ENCODE peak calls at places on chromosomes 4 and X, in nine cellular contexts. R, Y, B, T, I, Q, P, S and D are unnamed samples.

GRCh38 chr4:122854860-122855259 is 28.2 kb downstream of the FGF2 start:
- DNase-seq in P (no peak), Q (no peak), S (no peak), R (no peak), T (no peak), B (no peak), I (no peak), Y (peak), D (no peak)

GRCh38 chrX:5650904-5651303 is 577.8 kb downstream of the NLGN4X start:
- DNase-seq in S (no peak), P (no peak), I (no peak), T (no peak), Q (no peak), B (no peak), Y (no peak), R (no peak), D (no peak)

GRCh38 chr4:138161351-138161750 is 80.8 kb downstream of the SLC7A11 start:
- DNase-seq in S (no peak), R (no peak), T (no peak), I (no peak), B (no peak), P (no peak), Q (no peak), Y (no peak), D (no peak)

GRCh38 chrX:24479924-24480722 is 15.0 kb downstream of the PDK3 start:
- DNase-seq in T (no peak), B (no peak), Y (no peak), R (no peak), P (no peak), I (peak), Q (peak), S (no peak), D (peak)

GRCh38 chr4:96092151-96092705 is 252.3 kb downstream of the PDHA2 start:
- DNase-seq in Q (no peak), B (no peak), P (no peak), Y (no peak), T (no peak), S (no peak), R (no peak), I (no peak), D (no peak)

GRCh38 chrX:154308108-154308946 is 12.7 kb downstream of the TKTL1 start:
- DNase-seq in P (peak), Q (peak), Y (peak), I (peak), B (peak), R (peak), S (no peak), T (peak), D (peak)

GRCh38 chr4:10077101-10077491 is 39.5 kb downstream of the WDR1 start:
- DNase-seq in R (no peak), B (no peak), Y (no peak), P (no peak), Q (no peak), T (no peak), S (no peak), I (no peak), D (no peak)

GRCh38 chr4:19194672-19195071 is 1057.0 kb upstream of the SLIT2 start:
- DNase-seq in I (no peak), Q (no peak), R (no peak), S (no peak), B (no peak), T (no peak), P (no peak), Y (no peak), D (no peak)

GRCh38 chr4:2436301-2436700 is 17.5 kb downstream of the CFAP99 start:
- DNase-seq in I (no peak), Y (peak), S (no peak), R (no peak), P (no peak), T (no peak), B (no peak), Q (no peak), D (no peak)

GRCh38 chr4:26075588-26075987 is 161.6 kb downstream of the SMIM20 start:
- DNase-seq in R (no peak), Q (no peak), B (no peak), P (no peak), S (no peak), Y (peak), T (no peak), I (no peak), D (no peak)

GRCh38 chr4:143477487-143477886 is 36.0 kb upstream of the SMARCA5 start:
- DNase-seq in R (no peak), Q (no peak), B (no peak), P (no peak), I (no peak), T (no peak), S (no peak), Y (no peak), D (no peak)

GRCh38 chr4:80407246-80407645 is 71.7 kb downstream of the CFAP299 start:
- DNase-seq in Y (no peak), I (no peak), P (peak), R (no peak), T (no peak), B (no peak), Q (no peak), S (peak), D (no peak)

GRCh38 chr4:7966281-7967062 is 26.8 kb upstream of the AFAP1 start:
- DNase-seq in T (no peak), R (no peak), Y (no peak), Q (no peak), S (no peak), I (no peak), P (no peak), B (no peak), D (no peak)

GRCh38 chrX:40471965-40472648 is 108.7 kb upstream of the ATP6AP2 start:
- DNase-seq in T (no peak), B (peak), S (peak), R (no peak), P (no peak), Q (peak), I (peak), Y (peak), D (peak)

GRCh38 chr4:2825740-2826139 is 17.9 kb upstream of the ADD1 start:
- DNase-seq in Y (no peak), B (no peak), Q (peak), I (no peak), S (no peak), R (no peak), T (no peak), P (peak), D (no peak)

GRCh38 chr4:7041851-7042696 is 1.1 kb upstream of the TADA2B start:
- DNase-seq in Y (no peak), B (peak), Q (peak), P (peak), R (no peak), S (no peak), T (peak), I (no peak), D (peak)

DNA sequence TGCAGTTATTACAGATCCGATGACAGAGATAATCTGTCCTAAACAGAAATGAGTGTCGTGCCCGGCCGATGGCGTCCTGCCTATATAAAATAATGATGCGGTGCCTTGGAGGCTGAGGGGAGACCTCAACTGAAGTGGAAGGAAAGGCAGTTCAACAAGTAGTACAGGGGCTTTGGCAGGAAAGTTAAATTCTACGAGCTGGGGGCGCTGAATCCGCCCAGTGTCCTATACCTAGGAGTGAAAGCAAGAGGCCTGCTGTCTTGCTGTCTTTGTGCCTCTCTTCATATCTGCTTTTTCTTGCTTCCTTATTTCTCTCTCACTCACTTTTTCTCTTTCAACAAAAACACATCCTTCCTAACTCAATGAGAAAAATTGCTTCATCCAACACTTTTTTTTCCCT is 82.2 kb upstream of the PRPS2 start:
- DNase-seq in B (no peak), Y (no peak), I (no peak), R (no peak), T (no peak), S (no peak), Q (no peak), P (no peak), D (no peak)
- TF ChIP-seq CTCF in B (no peak), Y (peak), I (no peak), R (no peak), T (peak), S (peak), Q (no peak), P (no peak), D (no peak)

GRCh38 chr4:23355263-23355662 is 534.6 kb downstream of the PPARGC1A start:
- DNase-seq in T (no peak), Y (no peak), I (no peak), B (no peak), P (no peak), R (no peak), Q (no peak), S (no peak), D (no peak)
- TF ChIP-seq CTCF in T (no peak), Y (no peak), I (no peak), B (no peak), P (no peak), R (no peak), Q (no peak), S (no peak), D (no peak)

DNA sequence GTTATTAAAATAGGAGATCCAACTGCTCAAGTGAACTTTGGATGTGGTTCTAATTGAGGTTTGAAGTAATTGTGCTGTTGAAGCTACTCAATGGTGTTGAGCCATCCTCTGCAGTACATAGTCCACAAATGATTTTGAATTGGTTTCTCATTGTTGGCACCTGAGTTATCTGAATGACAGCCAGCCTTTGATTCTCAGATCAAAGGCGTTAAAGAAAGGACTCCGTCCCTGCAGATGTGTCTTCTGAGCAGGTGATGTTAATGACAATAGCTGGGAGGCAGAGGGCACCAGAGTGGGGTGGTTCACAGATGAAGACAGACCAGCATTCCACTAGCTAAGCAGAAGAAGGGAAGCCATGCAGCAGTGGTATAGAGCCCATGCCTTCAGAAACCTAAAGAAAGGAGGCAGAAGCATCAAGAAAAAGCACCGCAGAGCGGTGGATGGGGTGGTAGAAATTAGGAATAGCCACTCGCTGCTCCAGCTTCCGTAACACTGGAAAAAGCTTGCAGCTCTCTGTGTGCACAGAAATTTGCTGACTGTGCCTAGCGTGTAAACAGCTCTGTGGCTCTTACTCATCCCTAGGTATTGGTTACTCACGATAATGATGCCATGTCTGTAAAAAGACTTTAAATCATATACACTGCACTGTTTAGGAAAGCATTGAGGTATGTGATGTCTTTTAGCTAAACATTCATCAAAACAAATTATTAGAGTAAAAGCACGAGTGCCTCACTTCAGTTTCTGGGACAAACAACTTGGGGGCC is 79.2 kb upstream of the CLCN4 start:
- DNase-seq in B (no peak), P (no peak), I (peak), R (no peak), S (no peak), T (no peak), Y (peak), Q (no peak), D (no peak)
- TF ChIP-seq CTCF in B (no peak), P (no peak), I (peak), R (no peak), S (no peak), T (no peak), Y (no peak), Q (no peak), D (no peak)

DNA sequence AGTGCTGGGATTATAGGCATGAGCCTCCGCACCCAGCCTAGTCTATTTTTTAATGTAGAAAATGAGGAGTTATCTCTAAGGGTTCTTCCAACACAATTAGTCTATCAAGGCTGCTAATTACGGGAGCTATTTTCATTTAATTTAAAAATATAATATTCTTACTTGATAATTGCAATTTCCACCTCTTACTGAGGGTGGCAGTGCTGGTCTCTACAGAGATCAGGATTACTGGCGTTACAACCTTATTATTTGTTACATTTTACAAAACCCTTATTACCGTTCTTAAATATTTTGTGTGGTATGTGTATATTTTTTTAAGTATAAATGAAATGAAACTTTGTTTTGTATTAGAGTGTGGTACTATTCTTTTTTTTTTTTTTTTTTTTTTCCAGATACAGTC is 17.6 kb upstream of the GK start:
- DNase-seq in I (peak), P (no peak), S (no peak), T (no peak), Q (no peak), R (no peak), Y (no peak), B (no peak), D (peak)
- TF ChIP-seq CTCF in I (peak), P (no peak), S (peak), T (peak), Q (peak), R (peak), Y (peak), B (no peak), D (no peak)